ENCODE peak calls at places on chromosomes 6 and 20, in nine cellular contexts. C is AG09319, H is GM20000, J is heart left ventricle, O is SK-N-SH, I is suprapubic skin, X is omental fat pad, N is adrenal gland, B is brain microvascular endothelial cell. Y is an unnamed sample.

GRCh38 chr20:52936368-52936986 is 35.7 kb upstream of the TSHZ2 start:
- DNase-seq in C (no peak), H (no peak), J (no peak), O (no peak), I (no peak), X (no peak), N (peak), B (no peak), Y (no peak)

GRCh38 chr20:53346266-53346665 is 247.4 kb downstream of the ZNF217 start:
- DNase-seq in C (no peak), H (no peak), J (no peak), O (no peak), I (no peak), X (no peak), N (no peak), B (peak), Y (no peak)

GRCh38 chr6:105882833-105883232 is 203.3 kb upstream of the PRDM1 start:
- DNase-seq in C (no peak), H (no peak), J (no peak), O (no peak), I (no peak), X (no peak), N (no peak), B (no peak), Y (no peak)

GRCh38 chr6:42710316-42710715 is 12.1 kb downstream of the PRPH2 start:
- DNase-seq in C (no peak), H (no peak), J (no peak), O (no peak), I (no peak), X (no peak), N (no peak), B (peak), Y (peak)

GRCh38 chr6:151359486-151359885 is 31.9 kb downstream of the ZBTB2 start:
- DNase-seq in C (no peak), H (no peak), J (no peak), O (no peak), I (no peak), X (no peak), N (no peak), B (no peak), Y (no peak)

GRCh38 chr6:101422811-101423210 is 29.3 kb downstream of the GRIK2 start:
- DNase-seq in C (no peak), H (no peak), J (no peak), O (no peak), I (no peak), X (no peak), N (no peak), B (no peak), Y (no peak)

GRCh38 chr6:43873806-43874714 is 104.0 kb downstream of the VEGFA start:
- DNase-seq in C (no peak), H (no peak), J (no peak), O (no peak), I (no peak), X (no peak), N (no peak), B (no peak), Y (no peak)

GRCh38 chr20:53652090-53652858 is 58.6 kb upstream of the ZNF217 start:
- DNase-seq in C (no peak), H (peak), J (no peak), O (no peak), I (no peak), X (no peak), N (no peak), B (no peak), Y (peak)

GRCh38 chr6:98292812-98293211 is 541.6 kb upstream of the POU3F2 start:
- DNase-seq in C (no peak), H (no peak), J (no peak), O (no peak), I (no peak), X (no peak), N (no peak), B (no peak), Y (no peak)

GRCh38 chr6:35568967-35569606 is 56.4 kb upstream of the TULP1 start:
- DNase-seq in C (no peak), H (peak), J (no peak), O (peak), I (peak), X (no peak), N (peak), B (no peak), Y (peak)

GRCh38 chr20:33909331-33909921 is 84.3 kb upstream of the RALY start:
- DNase-seq in C (peak), H (no peak), J (no peak), O (no peak), I (no peak), X (no peak), N (peak), B (peak), Y (no peak)

GRCh38 chr6:117938324-117938995 is 31.4 kb downstream of the SLC35F1 start:
- DNase-seq in C (no peak), H (no peak), J (no peak), O (no peak), I (no peak), X (no peak), N (peak), B (no peak), Y (no peak)

GRCh38 chr20:17589161-17589834 is 19.4 kb downstream of the DSTN start:
- DNase-seq in C (no peak), H (no peak), J (no peak), O (no peak), I (no peak), X (no peak), N (no peak), B (no peak), Y (no peak)

GRCh38 chr20:25313608-25314007 is 65.7 kb downstream of the PYGB start:
- DNase-seq in C (no peak), H (no peak), J (no peak), O (no peak), I (no peak), X (no peak), N (no peak), B (no peak), Y (no peak)

GRCh38 chr6:161961796-161962195 is 687.9 kb upstream of the AGPAT4 start:
- DNase-seq in C (no peak), H (no peak), J (no peak), O (no peak), I (no peak), X (no peak), N (no peak), B (no peak), Y (no peak)

GRCh38 chr20:35092524-35093244 is at the start of gene TRPC4AP:
- DNase-seq in C (peak), H (peak), J (peak), O (peak), I (peak), X (peak), N (peak), B (peak), Y (peak)

GRCh38 chr6:38639498-38640215 is at the start of gene BTBD9:
- DNase-seq in C (peak), H (peak), J (peak), O (peak), I (peak), X (peak), N (peak), B (peak), Y (peak)

GRCh38 chr20:52191132-52191435 is 495 bp downstream of the ZFP64 start:
- DNase-seq in C (no peak), H (no peak), J (no peak), O (no peak), I (no peak), X (no peak), N (no peak), B (no peak), Y (no peak)

GRCh38 chr20:37983286-37983685 is 50.0 kb downstream of the TTI1 start:
- DNase-seq in C (no peak), H (no peak), J (no peak), O (no peak), I (no peak), X (no peak), N (no peak), B (no peak), Y (no peak)

GRCh38 chr20:33992145-33992922 is 1.4 kb upstream of the RALY start:
- DNase-seq in C (no peak), H (no peak), J (no peak), O (no peak), I (no peak), X (no peak), N (no peak), B (no peak), Y (no peak)

GRCh38 chr6:169847141-169847674 is 95.8 kb downstream of the ERMARD start:
- DNase-seq in C (no peak), H (no peak), J (no peak), O (no peak), I (peak), X (no peak), N (no peak), B (no peak), Y (no peak)
- TF ChIP-seq CTCF in C (no peak), H (no peak), J (no peak), O (no peak), I (no peak), X (no peak), N (no peak), B (no peak), Y (no peak)

DNA sequence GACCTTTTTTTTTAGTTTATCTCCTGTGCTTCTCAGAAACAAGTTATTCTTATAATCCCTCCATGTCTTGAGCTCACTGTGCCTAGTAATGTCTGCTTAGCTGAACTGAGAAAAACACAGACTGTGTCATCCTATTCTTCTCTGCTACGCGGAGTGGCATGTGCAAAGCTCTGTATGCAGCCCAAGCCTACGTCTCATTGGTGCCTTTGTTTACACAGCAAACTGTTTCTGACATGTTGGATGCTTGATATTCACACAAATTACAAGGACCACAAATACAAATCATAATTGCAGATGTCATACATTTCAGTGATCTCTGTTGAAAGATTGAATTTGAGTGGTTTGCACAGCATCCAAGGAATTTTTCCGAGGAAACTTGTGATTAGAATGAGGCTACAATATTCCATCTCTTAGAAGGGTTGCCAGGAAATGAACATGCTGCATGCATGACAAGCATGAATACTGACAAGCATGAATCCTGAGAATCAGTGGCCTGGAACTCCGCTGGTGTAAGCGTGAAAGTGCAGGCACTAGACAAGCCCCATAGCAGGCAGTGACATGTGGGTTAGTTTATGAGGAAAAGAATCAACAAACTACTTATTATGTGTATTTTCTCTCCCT is 128.4 kb upstream of the SGK1 start:
- DNase-seq in C (peak), H (no peak), J (no peak), O (peak), I (no peak), X (no peak), N (no peak), B (no peak), Y (no peak)
- TF ChIP-seq CTCF in C (no peak), H (no peak), J (no peak), O (peak), I (no peak), X (no peak), N (no peak), B (peak), Y (no peak)

DNA sequence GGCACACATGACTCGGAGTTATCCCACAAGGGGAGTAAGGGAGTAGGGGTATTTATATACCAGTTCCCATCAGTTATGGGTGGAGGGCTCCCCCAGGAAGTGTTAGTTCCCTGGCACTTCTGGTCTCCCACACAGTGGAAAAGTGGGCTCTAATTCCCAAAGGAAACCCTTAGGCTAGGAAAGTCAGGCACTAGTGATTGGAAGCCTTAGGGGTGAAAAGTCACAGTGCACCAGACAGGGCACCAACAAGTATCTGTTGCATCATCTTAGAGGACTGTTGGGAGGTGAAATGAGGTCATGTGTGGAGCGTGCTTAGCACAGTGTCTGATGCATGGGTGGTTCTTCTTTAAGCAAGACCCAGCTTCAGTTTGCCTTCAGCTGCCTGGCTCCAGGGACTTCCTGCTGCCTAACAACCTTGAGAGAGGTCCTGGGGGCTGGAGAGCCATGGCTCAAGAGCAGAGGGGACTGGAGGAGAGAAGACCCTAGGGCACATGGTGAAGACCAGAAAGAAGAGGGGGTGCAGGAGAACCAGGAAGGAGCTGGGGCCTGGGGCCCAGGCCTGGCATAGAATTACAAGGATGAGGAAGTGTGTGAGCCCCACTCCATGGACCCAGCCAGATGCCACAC is 7.5 kb upstream of the FOXP4 start:
- DNase-seq in C (no peak), H (no peak), J (no peak), O (no peak), I (no peak), X (no peak), N (peak), B (no peak), Y (no peak)
- TF ChIP-seq CTCF in C (no peak), H (no peak), J (no peak), O (no peak), I (no peak), X (no peak), N (no peak), B (no peak), Y (no peak)

DNA sequence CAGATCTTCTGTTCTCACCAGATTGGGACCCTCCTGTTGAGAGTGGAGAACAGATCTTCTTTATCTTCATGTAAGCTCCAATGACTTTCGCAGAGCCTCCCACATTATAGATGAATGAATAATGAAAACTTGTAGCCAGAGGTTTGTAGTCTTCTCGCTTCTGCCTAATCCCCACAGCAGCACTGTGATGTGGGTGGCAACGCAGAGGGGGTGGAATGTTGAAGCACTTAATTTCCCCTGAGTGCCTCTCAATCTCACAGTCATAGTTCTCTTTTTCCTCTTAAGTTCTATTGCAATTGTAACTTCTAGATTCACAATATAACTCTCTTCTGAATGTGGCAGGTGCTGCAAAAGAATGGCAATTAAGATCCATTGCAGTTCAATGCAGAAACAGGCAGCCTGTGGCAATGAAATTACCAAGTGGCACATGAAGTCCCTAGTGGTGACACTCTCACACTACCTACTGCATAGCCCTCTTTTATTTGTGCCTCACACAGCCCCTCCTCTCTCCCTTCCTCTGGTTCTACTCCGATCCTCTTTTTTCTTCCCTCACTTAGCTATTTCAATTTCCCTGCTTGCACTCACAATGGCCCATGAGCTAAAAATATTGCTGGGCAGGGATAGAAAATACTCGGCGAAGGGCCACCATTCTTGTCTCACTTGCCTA is 281.9 kb downstream of the UBE3D start:
- DNase-seq in C (no peak), H (no peak), J (no peak), O (no peak), I (no peak), X (no peak), N (no peak), B (no peak), Y (no peak)
- TF ChIP-seq CTCF in C (no peak), H (no peak), J (no peak), O (peak), I (no peak), X (no peak), N (no peak), B (peak), Y (no peak)

DNA sequence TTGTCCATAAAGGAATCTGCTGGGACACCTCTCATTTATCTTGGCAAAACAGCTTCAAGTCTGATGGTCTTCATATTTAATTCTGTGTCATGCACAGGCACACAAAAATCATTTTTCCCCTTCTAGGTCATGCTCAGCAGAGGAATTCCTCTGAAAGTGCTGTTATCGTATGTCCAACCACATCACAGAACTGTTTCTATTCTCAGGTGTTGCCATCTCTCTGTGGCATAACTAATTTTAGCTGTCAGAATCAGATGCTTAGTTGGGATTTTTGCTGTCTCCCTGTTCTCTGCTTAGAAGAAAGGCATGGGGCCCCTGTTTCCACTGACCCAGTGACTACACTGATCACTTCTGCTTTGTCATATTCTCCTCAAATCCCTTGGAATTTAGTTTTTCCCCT is 608.0 kb upstream of the EPHA7 start:
- DNase-seq in C (no peak), H (no peak), J (no peak), O (no peak), I (no peak), X (no peak), N (no peak), B (no peak), Y (no peak)
- TF ChIP-seq CTCF in C (no peak), H (no peak), J (no peak), O (no peak), I (no peak), X (no peak), N (no peak), B (no peak), Y (no peak)

GRCh38 chr6:84227434-84228197 is at the start of gene CEP162:
- DNase-seq in C (peak), H (peak), J (peak), O (peak), I (peak), X (peak), N (peak), B (peak), Y (peak)
- TF ChIP-seq CTCF in C (peak), H (peak), J (no peak), O (peak), I (peak), X (no peak), N (peak), B (peak), Y (peak)

DNA sequence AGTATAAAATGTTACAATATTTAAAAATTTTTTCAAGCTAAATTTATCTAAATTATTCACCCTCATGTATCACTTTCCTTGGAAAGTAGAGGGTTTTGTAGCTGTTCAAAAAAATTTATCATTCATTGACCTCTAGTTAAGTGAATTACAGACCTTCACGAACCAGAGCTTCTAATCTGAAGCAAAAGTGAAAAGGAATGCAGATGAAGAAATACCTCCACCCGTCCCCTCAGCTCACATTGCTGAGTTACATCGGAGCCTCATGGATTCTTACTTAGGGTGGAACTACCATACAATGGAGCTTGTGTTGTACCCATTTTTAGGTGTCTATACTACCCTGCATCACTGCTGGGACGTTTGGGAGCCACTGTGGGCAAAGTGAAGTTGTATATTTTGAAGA is 146.2 kb upstream of the NEDD9 start:
- DNase-seq in C (no peak), H (no peak), J (no peak), O (no peak), I (no peak), X (no peak), N (no peak), B (no peak), Y (no peak)
- TF ChIP-seq CTCF in C (no peak), H (no peak), J (no peak), O (no peak), I (no peak), X (no peak), N (no peak), B (no peak), Y (no peak)

DNA sequence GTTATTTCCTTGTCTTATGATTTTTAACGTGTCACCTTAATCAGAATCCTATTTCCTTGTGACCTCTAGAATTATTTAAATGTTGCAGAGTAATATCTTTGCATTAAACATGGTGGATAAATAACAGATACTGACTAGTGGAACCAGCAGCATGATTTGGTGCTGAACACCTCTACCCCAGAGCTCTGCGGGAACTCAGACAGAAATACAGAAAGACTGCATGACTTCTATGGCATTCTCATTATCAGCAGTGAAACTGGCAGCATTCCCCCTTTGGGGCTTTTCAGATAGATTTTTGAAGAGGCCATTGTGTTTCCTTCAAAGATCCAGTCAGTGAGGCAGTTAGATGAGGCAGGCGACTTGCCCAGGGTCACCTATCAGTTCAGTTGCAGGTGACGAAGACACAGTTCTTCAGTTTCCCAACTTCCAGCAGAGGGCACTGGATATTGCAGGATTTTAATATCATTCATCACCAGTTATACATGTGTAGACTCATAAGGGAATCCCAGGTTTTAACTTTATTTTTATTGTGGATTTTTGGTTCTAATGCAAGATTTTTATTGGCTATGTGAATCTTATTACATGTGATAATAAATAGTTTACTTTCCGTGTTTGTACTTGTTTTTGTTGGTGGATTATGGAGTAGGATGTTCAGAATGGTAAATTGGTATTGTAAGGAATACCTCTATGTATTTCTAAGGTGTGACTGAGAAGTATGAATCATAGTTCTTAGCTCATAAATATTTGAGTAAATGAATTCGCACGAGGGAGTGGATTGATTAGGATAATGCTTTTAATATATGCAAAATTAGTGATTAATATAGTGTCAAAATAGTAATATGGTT is 81.3 kb downstream of the AFDN start:
- DNase-seq in C (no peak), H (no peak), J (no peak), O (peak), I (no peak), X (no peak), N (peak), B (peak), Y (peak)
- TF ChIP-seq CTCF in C (peak), H (no peak), J (peak), O (peak), I (peak), X (no peak), N (no peak), B (peak), Y (no peak)